ENCODE peak calls at places on chromosomes 3 and 15, in eight cellular contexts. K, Q, E, B, O, T, I and S are unnamed samples.
A peak's percentile ranks its signal among the peaks of the same experiment; 100 is the strongest.

GRCh38 chr3:41026394-41027177 is 172.7 kb upstream of the CTNNB1 start:
- DNase-seq in K (peak; percentile 82), Q (peak; percentile 76), E (no peak), B (peak; percentile 49), O (no peak), T (peak; percentile 58), I (no peak), S (peak; percentile 26)

GRCh38 chr3:32782417-32782816 is 35.4 kb upstream of the TRIM71 start:
- DNase-seq in K (peak; percentile 20), Q (no peak), E (no peak), B (no peak), O (no peak), T (no peak), I (no peak), S (no peak)

GRCh38 chr15:33547876-33548275 is 237.1 kb downstream of the RYR3 start:
- DNase-seq in K (no peak), Q (no peak), E (no peak), B (peak; percentile 28), O (peak; percentile 79), T (peak; percentile 36), I (peak; percentile 50), S (peak; percentile 82)

GRCh38 chr15:71526061-71526460 is 284.3 kb upstream of the NR2E3 start:
- DNase-seq in K (no peak), Q (no peak), E (no peak), B (no peak), O (no peak), T (peak; percentile 62), I (no peak), S (no peak)

GRCh38 chr15:68817304-68818087 is 3.2 kb downstream of the ANP32A start:
- DNase-seq in K (peak; percentile 84), Q (peak; percentile 59), E (peak; percentile 88), B (peak; percentile 62), O (peak; percentile 36), T (peak; percentile 45), I (peak; percentile 46), S (peak; percentile 57)

GRCh38 chr15:31344824-31345605 is 18.4 kb downstream of the KLF13 start:
- DNase-seq in K (no peak), Q (no peak), E (no peak), B (no peak), O (no peak), T (no peak), I (no peak), S (no peak)

GRCh38 chr3:105353485-105354161 is 13.1 kb upstream of the ALCAM start:
- DNase-seq in K (no peak), Q (no peak), E (no peak), B (peak; percentile 29), O (no peak), T (peak; percentile 67), I (peak; percentile 39), S (peak; percentile 35)

GRCh38 chr3:157175678-157176077 is 15.7 kb upstream of the CCNL1 start:
- DNase-seq in K (peak; percentile 76), Q (peak; percentile 67), E (peak; percentile 78), B (peak; percentile 39), O (no peak), T (no peak), I (peak; percentile 45), S (peak; percentile 23)

GRCh38 chr15:101062471-101063171 is 143.5 kb downstream of the LRRK1 start:
- DNase-seq in K (peak; percentile 42), Q (no peak), E (peak; percentile 57), B (no peak), O (no peak), T (no peak), I (no peak), S (no peak)

GRCh38 chr3:32454111-32454510 is 48.5 kb downstream of the CMTM6 start:
- DNase-seq in K (no peak), Q (no peak), E (no peak), B (no peak), O (no peak), T (no peak), I (no peak), S (no peak)

GRCh38 chr3:13770390-13771169 is 109.3 kb downstream of the WNT7A start:
- DNase-seq in K (no peak), Q (no peak), E (peak; percentile 45), B (no peak), O (no peak), T (no peak), I (no peak), S (peak; percentile 33)

GRCh38 chr3:171140246-171140645 is 113.7 kb upstream of the SLC2A2 start:
- DNase-seq in K (no peak), Q (no peak), E (no peak), B (no peak), O (no peak), T (no peak), I (no peak), S (no peak)
- TF ChIP-seq CTCF in K (no peak), Q (no peak), E (no peak), B (no peak), O (no peak), T (no peak), I (no peak), S (no peak)

DNA sequence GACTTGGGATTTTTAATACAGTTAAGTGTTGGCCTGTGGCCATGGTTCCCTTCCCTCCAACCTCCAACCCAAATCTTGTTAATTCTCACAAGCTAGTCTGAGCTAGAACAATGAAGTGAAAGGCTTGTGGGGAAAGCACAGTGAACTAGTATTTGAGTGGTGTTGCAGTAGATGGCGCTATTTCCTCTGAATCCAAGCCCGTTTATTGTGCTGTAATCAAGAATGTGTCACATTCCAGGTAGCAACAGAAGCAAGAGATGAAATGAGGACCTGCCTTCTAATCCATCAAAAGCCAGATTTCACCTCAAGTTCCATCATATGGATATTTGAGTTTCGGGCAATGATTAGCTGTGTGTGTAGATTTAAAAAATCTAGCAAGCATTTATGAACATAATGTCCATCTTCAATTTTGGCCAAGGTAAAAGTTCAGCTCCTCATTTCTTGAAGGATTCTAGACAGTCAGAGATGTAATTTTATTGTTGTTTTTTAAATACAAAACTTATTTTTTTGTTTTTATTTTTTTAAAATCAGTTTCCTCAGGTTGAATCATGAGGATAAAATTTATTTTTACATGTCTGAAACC is 160.7 kb downstream of the SQOR start:
- DNase-seq in K (no peak), Q (no peak), E (no peak), B (no peak), O (peak; percentile 29), T (no peak), I (peak; percentile 46), S (peak; percentile 30)
- TF ChIP-seq CTCF in K (peak; percentile 46), Q (peak; percentile 58), E (peak; percentile 32), B (peak; percentile 49), O (peak; percentile 85), T (peak; percentile 36), I (peak; percentile 28), S (peak; percentile 45)

GRCh38 chr15:69926011-69926410 is 171.7 kb downstream of the TLE3 start:
- DNase-seq in K (no peak), Q (no peak), E (no peak), B (no peak), O (no peak), T (peak; percentile 41), I (no peak), S (no peak)

GRCh38 chr15:69924531-69924930 is 173.2 kb downstream of the TLE3 start:
- DNase-seq in K (no peak), Q (no peak), E (no peak), B (no peak), O (no peak), T (no peak), I (no peak), S (no peak)

GRCh38 chr15:69930754-69931153 is 167.0 kb downstream of the TLE3 start:
- DNase-seq in K (no peak), Q (no peak), E (no peak), B (no peak), O (no peak), T (no peak), I (no peak), S (no peak)

GRCh38 chr15:69929905-69930630 is 167.6 kb downstream of the TLE3 start:
- DNase-seq in K (no peak), Q (no peak), E (no peak), B (no peak), O (no peak), T (no peak), I (no peak), S (no peak)

DNA sequence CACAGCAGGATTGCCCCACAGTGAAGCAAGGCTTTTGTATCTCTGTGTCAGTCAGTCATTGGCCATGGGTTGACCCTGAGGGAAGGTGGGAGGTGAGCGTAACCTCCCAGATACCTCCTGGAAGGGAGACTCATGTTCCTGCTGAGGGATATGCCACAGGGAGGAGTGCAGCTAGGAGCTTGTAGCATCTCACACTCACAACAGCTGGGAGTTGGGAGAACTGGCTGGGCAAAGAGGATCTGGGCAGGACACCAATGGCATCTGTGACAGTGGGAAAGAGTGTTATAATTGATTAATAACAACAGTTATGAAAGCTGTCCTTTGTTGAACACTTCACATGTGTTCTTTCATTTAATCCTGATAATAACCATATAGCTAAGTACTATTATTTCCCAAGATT is 171.0 kb downstream of the TLE3 start:
- DNase-seq in K (no peak), Q (no peak), E (no peak), B (no peak), O (no peak), T (no peak), I (no peak), S (no peak)
- TF ChIP-seq CTCF in K (no peak), Q (no peak), E (no peak), B (no peak), O (no peak), T (no peak), I (no peak), S (no peak)

DNA sequence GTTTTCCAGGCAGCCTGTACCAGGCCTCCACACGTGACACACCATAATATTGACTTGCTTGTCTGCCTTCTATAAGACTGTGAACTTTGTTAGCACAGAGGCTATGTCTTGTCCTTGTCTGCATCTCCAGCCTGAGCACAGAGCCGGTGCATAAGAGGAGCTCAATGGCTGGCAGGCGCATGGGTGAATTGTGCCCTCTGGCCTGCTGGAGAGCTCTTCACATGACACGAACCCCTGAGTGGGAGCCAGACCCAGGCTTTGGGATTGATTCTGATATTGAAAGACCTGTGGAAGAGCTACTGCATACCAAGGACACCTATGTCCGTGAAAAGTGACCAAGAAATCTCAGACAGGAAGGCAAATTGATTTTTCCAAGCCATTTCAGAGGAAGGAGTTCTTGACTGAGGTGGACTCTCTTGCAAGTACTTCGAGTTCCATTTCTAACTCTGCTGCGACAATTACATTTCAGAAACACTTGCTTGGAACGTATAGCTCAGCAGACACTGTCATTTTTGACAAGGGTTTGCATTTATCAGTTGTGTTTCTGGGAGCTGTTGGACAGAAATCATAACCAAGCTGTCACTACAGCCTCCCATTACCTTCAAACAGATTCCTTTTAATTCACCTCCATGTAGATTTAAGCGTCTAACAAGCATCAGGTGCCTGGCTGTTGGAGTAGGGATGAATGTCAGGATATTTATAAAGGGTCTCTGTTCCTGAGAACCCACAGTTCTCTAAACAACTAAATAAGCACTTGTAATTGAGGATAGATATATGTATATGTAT is 281.3 kb downstream of the WDR72 start:
- DNase-seq in K (no peak), Q (no peak), E (no peak), B (no peak), O (no peak), T (no peak), I (no peak), S (no peak)
- TF ChIP-seq CTCF in K (no peak), Q (no peak), E (no peak), B (no peak), O (no peak), T (no peak), I (no peak), S (no peak)

GRCh38 chr3:198079771-198080520 is 119.9 kb downstream of the LMLN start:
- DNase-seq in K (no peak), Q (peak; percentile 19), E (no peak), B (peak; percentile 19), O (no peak), T (peak; percentile 6), I (peak; percentile 44), S (peak; percentile 22)
- TF ChIP-seq CTCF in K (no peak), Q (peak; percentile 17), E (no peak), B (no peak), O (no peak), T (no peak), I (no peak), S (no peak)